ENCODE peak calls at places on chromosomes 4 and X, in four cellular contexts. O is K562, K is tibial nerve, G is upper lobe of left lung. Y is an unnamed sample.

GRCh38 chr4:140163029-140163810 is 9.2 kb upstream of the MAML3 start:
- DNase-seq in O (no peak), K (peak; percentile 22), G (no peak), Y (peak; percentile 72)

GRCh38 chrX:17425151-17425550 is 50.2 kb downstream of the NHS start:
- DNase-seq in O (no peak), K (no peak), G (no peak), Y (no peak)

GRCh38 chr4:40475609-40476008 is 140.5 kb downstream of the CHRNA9 start:
- DNase-seq in O (peak; percentile 18), K (no peak), G (no peak), Y (no peak)

GRCh38 chr4:69092190-69092589 is 4.1 kb upstream of the UGT2B7 start:
- DNase-seq in O (no peak), G (no peak), K (no peak), Y (no peak)

GRCh38 chr4:1470816-1471442 is 64.7 kb upstream of the NKX1-1 start:
- DNase-seq in G (peak; percentile 64), O (no peak), K (no peak), Y (no peak)

GRCh38 chr4:15238720-15239119 is 189.1 kb upstream of the C1QTNF7 start:
- DNase-seq in O (peak; percentile 23), K (no peak), G (no peak), Y (peak; percentile 47)

GRCh38 chr4:94516067-94516466 is 64.3 kb downstream of the PDLIM5 start:
- DNase-seq in G (no peak), K (no peak), O (no peak), Y (no peak)

GRCh38 chr4:18075823-18076433 is 54.4 kb upstream of the LCORL start:
- DNase-seq in O (peak; percentile 74), G (no peak), K (peak; percentile 9), Y (no peak)

GRCh38 chrX:153646620-153647373 is at the start of gene DUSP9:
- DNase-seq in K (no peak), O (peak; percentile 75), G (peak; percentile 86), Y (peak; percentile 18)

GRCh38 chr4:36823199-36823967 is 421.2 kb upstream of the NWD2 start:
- DNase-seq in G (peak; percentile 29), K (no peak), O (no peak), Y (no peak)

GRCh38 chr4:14368391-14368790 is 633.9 kb upstream of the CPEB2 start:
- DNase-seq in G (no peak), O (no peak), K (no peak), Y (no peak)

GRCh38 chrX:64975989-64976672 is at the start of gene ZC4H2:
- DNase-seq in G (no peak), O (peak; percentile 11), K (peak; percentile 50), Y (peak; percentile 71)

GRCh38 chrX:24117288-24117687 is 32.2 kb upstream of the ZFX start:
- DNase-seq in O (no peak), G (no peak), K (peak; percentile 6), Y (peak; percentile 36)

GRCh38 chr4:55214172-55214571 is 88.8 kb upstream of the KDR start:
- DNase-seq in G (no peak), O (no peak), K (no peak), Y (no peak)

GRCh38 chrX:122703762-122704161 is 480.3 kb upstream of the GRIA3 start:
- DNase-seq in K (no peak), O (no peak), G (no peak), Y (no peak)

GRCh38 chrX:151543706-151544105 is 19.8 kb upstream of the PASD1 start:
- DNase-seq in K (no peak), O (no peak), G (no peak), Y (no peak)

GRCh38 chr4:5787311-5787710 is 76.3 kb downstream of the EVC start:
- DNase-seq in G (no peak), K (no peak), O (no peak), Y (no peak)

GRCh38 chrX:10090319-10090718 is 66.5 kb upstream of the CLCN4 start:
- DNase-seq in O (no peak), K (no peak), G (no peak), Y (no peak)

GRCh38 chr4:156764145-156764544 is 207.5 kb downstream of the PDGFC start:
- DNase-seq in O (no peak), G (no peak), K (no peak), Y (no peak)
- TF ChIP-seq EP300 in O (no peak), G (no peak), K (no peak), Y (no peak)

GRCh38 chr4:84652478-84652877 is 69.6 kb downstream of the CDS1 start:
- DNase-seq in G (no peak), O (no peak), K (no peak), Y (no peak)

GRCh38 chr4:84648863-84649647 is 66.1 kb downstream of the CDS1 start:
- DNase-seq in O (no peak), K (no peak), G (peak; percentile 2), Y (no peak)

GRCh38 chr4:84648185-84648584 is 65.3 kb downstream of the CDS1 start:
- DNase-seq in K (no peak), O (no peak), G (no peak), Y (no peak)

GRCh38 chr4:84644087-84644486 is 61.2 kb downstream of the CDS1 start:
- DNase-seq in K (no peak), G (no peak), O (no peak), Y (no peak)

DNA sequence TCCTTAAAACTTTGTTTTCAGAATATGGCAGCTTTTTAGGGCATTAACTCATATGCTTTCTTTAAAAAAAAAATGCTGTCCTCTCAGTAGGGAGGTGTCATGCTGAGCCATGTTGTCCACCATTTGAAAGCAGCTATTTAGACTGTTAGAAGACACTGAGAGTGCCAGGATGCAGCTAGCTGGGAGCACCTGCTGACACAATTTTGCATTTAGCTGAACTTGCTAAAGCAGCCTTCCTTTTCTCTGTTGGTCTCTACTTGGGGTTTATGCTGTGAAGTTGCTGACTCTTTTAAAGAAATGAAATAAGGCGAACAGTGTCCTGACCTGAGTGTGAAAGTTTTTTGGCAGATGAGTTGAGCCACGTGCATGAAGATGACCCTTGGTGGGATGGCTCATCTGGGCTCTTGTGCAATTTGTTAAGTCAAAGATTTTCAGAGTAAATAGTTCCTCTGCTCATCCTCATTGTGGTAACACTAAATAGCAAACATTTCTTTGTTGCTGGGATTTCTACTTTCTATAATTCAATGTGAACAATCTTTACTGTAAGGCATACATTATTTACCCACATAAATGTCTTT is 64.5 kb downstream of the CDS1 start:
- DNase-seq in O (no peak), K (no peak), G (no peak), Y (peak; percentile 50)
- H3K4me1 ChIP-seq in O (no peaks in the 10 kb centered on the region), K (no peaks in the 10 kb centered on the region), G (no peaks in the 10 kb centered on the region), Y (no peaks in the 10 kb centered on the region)

GRCh38 chrX:71870337-71871098 is 40.1 kb upstream of the NHSL2 start:
- DNase-seq in O (peak; percentile 26), K (no peak), G (no peak), Y (no peak)

GRCh38 chrX:71872542-71873458 is 37.8 kb upstream of the NHSL2 start:
- DNase-seq in K (no peak), O (no peak), G (peak; percentile 41), Y (no peak)

GRCh38 chrX:71867680-71868079 is 43.0 kb upstream of the NHSL2 start:
- DNase-seq in G (no peak), K (no peak), O (no peak), Y (no peak)

GRCh38 chrX:71871367-71871766 is 39.3 kb upstream of the NHSL2 start:
- DNase-seq in O (no peak), G (no peak), K (peak; percentile 4), Y (no peak)

DNA sequence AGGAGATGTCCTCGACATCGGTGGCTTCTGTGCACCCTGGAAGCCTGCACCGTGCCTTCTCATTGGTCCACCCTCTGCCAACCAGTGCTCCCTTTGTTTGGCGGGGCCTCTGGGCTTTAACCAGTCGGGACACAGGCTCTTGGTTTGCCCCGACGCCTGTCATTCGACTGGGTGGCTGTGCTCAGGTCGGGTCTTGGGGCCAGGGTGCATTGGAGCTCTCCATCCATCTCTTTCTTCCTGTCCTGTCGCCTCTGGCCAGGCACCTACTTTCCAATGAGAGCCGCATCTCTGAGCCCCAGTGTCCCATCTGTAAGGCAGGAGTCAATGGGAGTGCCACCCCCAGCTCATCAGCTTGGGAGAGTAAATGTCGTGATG is 37.2 kb upstream of the NHSL2 start:
- DNase-seq in G (no peak), O (no peak), K (no peak), Y (no peak)
- H3K4me3 ChIP-seq in G (no peak overlapping the region), O (no peak overlapping the region), K (no peak overlapping the region), Y (no peak overlapping the region)

GRCh38 chr4:145541266-145541770 is 59.7 kb downstream of the SMAD1 start:
- DNase-seq in G (no peak), K (no peak), O (no peak), Y (no peak)

GRCh38 chr4:145546556-145546955 is 64.9 kb downstream of the SMAD1 start:
- DNase-seq in G (no peak), O (no peak), K (no peak), Y (no peak)

GRCh38 chr4:145540235-145540634 is 58.6 kb downstream of the SMAD1 start:
- DNase-seq in O (no peak), G (no peak), K (no peak), Y (no peak)

GRCh38 chr4:145544998-145545397 is 63.3 kb downstream of the SMAD1 start:
- DNase-seq in O (no peak), K (no peak), G (no peak), Y (no peak)

GRCh38 chr4:145545538-145546224 is 64.0 kb downstream of the SMAD1 start:
- DNase-seq in O (no peak), K (no peak), G (no peak), Y (no peak)
- TF ChIP-seq EP300 in O (no peak), K (peak; percentile 24), G (no peak), Y (no peak)

DNA sequence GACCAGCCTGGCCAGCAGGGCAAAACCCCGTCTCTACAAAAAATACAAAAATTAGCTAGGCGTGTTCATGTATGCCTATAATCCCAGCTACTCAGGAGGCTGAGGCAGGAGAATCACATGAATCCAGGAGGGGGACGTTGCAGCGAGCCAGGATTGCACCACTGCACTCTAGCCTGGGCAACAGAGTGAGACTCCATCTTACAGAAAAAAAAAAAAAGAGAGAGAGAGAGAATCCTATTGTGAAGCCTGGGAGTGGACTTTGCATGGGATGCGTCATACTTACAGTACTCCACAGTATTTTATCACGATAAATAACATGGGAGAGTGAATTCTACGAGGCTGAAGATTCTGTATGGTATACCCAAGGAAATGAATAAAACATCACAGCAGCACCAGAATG is 139.6 kb downstream of the AASDH start:
- DNase-seq in K (no peak), O (no peak), G (no peak), Y (no peak)
- H3K4me1 ChIP-seq in K (no peaks in the 10 kb centered on the region), O (no peaks in the 10 kb centered on the region), G (no peaks in the 10 kb centered on the region), Y (peaks cover 1% of the 10 kb centered on the region)

GRCh38 chr4:85777908-85778808 is 303.2 kb downstream of the ARHGAP24 start:
- DNase-seq in G (no peak), O (no peak), K (no peak), Y (no peak)
- H3K4me3 ChIP-seq in G (peak overlapping the region; percentile 12), O (no peak overlapping the region), K (peak overlapping the region; percentile 8), Y (peak overlapping the region; percentile 25)

GRCh38 chr4:151012376-151012775 is 2.7 kb downstream of the LRBA start:
- DNase-seq in G (no peak), O (no peak), K (no peak), Y (no peak)

GRCh38 chr4:151014521-151015457 is at the start of gene LRBA:
- DNase-seq in G (no peak), O (peak; percentile 94), K (peak; percentile 57), Y (peak; percentile 72)

GRCh38 chr4:151013944-151014343 is 1.1 kb downstream of the LRBA start:
- DNase-seq in G (no peak), O (no peak), K (no peak), Y (no peak)

GRCh38 chr4:151013491-151013890 is 1.6 kb downstream of the LRBA start:
- DNase-seq in G (no peak), O (peak; percentile 51), K (no peak), Y (no peak)

GRCh38 chr4:151012836-151013235 is 2.2 kb downstream of the LRBA start:
- DNase-seq in K (no peak), G (no peak), O (peak; percentile 75), Y (no peak)
- TF ChIP-seq EP300 in K (no peak), G (no peak), O (no peak), Y (no peak)

Y was measured in ovary.